ENCODE peak calls at places on chromosome X, in nine cellular contexts. S, H, A, B, X, J, U, M and N are unnamed samples.

GRCh38 chrX:134416106-134416505 is 43.9 kb upstream of the HPRT1 start:
- DNase-seq in A (no peak), B (no peak), X (no peak), U (no peak), H (no peak), S (no peak), J (no peak), M (no peak), N (no peak)

GRCh38 chrX:15943393-15943792 is 88.8 kb upstream of the AP1S2 start:
- DNase-seq in S (no peak), B (no peak), H (no peak), M (no peak), X (no peak), J (no peak), A (no peak), U (no peak), N (no peak)

GRCh38 chrX:136183917-136184316 is 36.6 kb downstream of the FHL1 start:
- DNase-seq in M (no peak), X (no peak), A (no peak), U (no peak), S (peak; percentile 65), B (no peak), J (no peak), H (no peak), N (no peak)

GRCh38 chrX:155026420-155026726 is 271 bp upstream of the FUNDC2 start:
- DNase-seq in J (no peak), M (no peak), H (no peak), A (no peak), X (no peak), S (no peak), B (no peak), U (no peak), N (no peak)

GRCh38 chrX:38807873-38808272 is 6.6 kb downstream of the MID1IP1 start:
- DNase-seq in J (no peak), X (peak; percentile 20), A (no peak), S (no peak), M (no peak), H (no peak), U (no peak), B (no peak), N (no peak)

GRCh38 chrX:115399306-115399705 is 109.8 kb downstream of the LUZP4 start:
- DNase-seq in A (no peak), J (no peak), X (no peak), B (no peak), M (no peak), H (no peak), S (no peak), U (no peak), N (no peak)

GRCh38 chrX:3066555-3066954 is 25.3 kb downstream of the ARSF start:
- DNase-seq in H (no peak), B (peak; percentile 25), A (no peak), S (no peak), M (no peak), J (no peak), X (no peak), U (peak; percentile 44), N (no peak)

GRCh38 chrX:85503258-85504158 is 124.0 kb upstream of the POF1B start:
- DNase-seq in B (no peak), X (no peak), S (no peak), U (no peak), H (no peak), A (no peak), M (no peak), J (no peak), N (no peak)

GRCh38 chrX:108019382-108019857 is 25.4 kb upstream of the VSIG1 start:
- DNase-seq in H (no peak), M (no peak), A (no peak), U (no peak), J (no peak), X (no peak), B (no peak), S (no peak), N (no peak)

GRCh38 chrX:76893930-76894329 is 466.4 kb downstream of the MAGEE1 start:
- DNase-seq in H (no peak), B (no peak), X (no peak), J (no peak), S (no peak), U (no peak), M (no peak), A (no peak), N (no peak)

GRCh38 chrX:45258741-45259402 is 58.2 kb upstream of the DIPK2B start:
- DNase-seq in X (no peak), B (no peak), M (no peak), A (no peak), H (no peak), J (peak; percentile 53), S (no peak), U (no peak), N (no peak)

GRCh38 chrX:136162827-136163427 is 15.6 kb downstream of the FHL1 start:
- DNase-seq in X (no peak), H (peak; percentile 64), S (peak; percentile 59), J (peak; percentile 61), M (no peak), U (peak; percentile 57), A (no peak), B (peak; percentile 55), N (peak; percentile 28)

GRCh38 chrX:23964177-23964576 is 56.4 kb downstream of the CXorf58 start:
- DNase-seq in H (no peak), J (no peak), A (no peak), S (no peak), M (peak; percentile 57), B (no peak), U (no peak), X (no peak), N (no peak)

GRCh38 chrX:23954396-23954795 is 46.6 kb downstream of the CXorf58 start:
- DNase-seq in J (no peak), U (no peak), X (no peak), B (no peak), S (no peak), A (no peak), M (no peak), H (no peak), N (no peak)

GRCh38 chrX:23953908-23954269 is 46.1 kb downstream of the CXorf58 start:
- DNase-seq in A (no peak), S (no peak), B (no peak), J (no peak), H (no peak), X (no peak), M (peak; percentile 27), U (no peak), N (no peak)

GRCh38 chrX:23959781-23960180 is 52.0 kb downstream of the CXorf58 start:
- DNase-seq in M (no peak), S (no peak), H (no peak), A (no peak), J (no peak), U (no peak), B (no peak), X (no peak), N (no peak)
- TF ChIP-seq CTCF in M (no peak), S (no peak), H (no peak), A (no peak), J (no peak), U (no peak), B (no peak), X (no peak), N (no peak)

GRCh38 chrX:63754141-63754859 is 30.7 kb downstream of the ARHGEF9 start:
- DNase-seq in X (no peak), J (no peak), H (peak; percentile 54), A (no peak), S (peak; percentile 16), U (peak; percentile 31), M (no peak), B (peak; percentile 7), N (no peak)

GRCh38 chrX:63754860-63755579 is 30.0 kb downstream of the ARHGEF9 start:
- DNase-seq in J (peak; percentile 90), S (peak; percentile 94), M (peak; percentile 97), H (peak; percentile 87), U (peak; percentile 89), B (peak; percentile 92), X (peak; percentile 74), A (peak; percentile 89), N (peak; percentile 77)

GRCh38 chrX:63750846-63751245 is 34.2 kb downstream of the ARHGEF9 start:
- DNase-seq in X (no peak), B (no peak), S (no peak), J (no peak), U (no peak), M (no peak), H (no peak), A (no peak), N (no peak)

GRCh38 chrX:63747331-63747730 is 37.7 kb downstream of the ARHGEF9 start:
- DNase-seq in M (no peak), S (peak; percentile 43), H (no peak), U (no peak), B (no peak), X (peak; percentile 25), A (no peak), J (no peak), N (no peak)

GRCh38 chrX:63751481-63751880 is 33.5 kb downstream of the ARHGEF9 start:
- DNase-seq in U (no peak), B (no peak), S (no peak), H (no peak), A (no peak), M (no peak), X (no peak), J (no peak), N (no peak)
- TF ChIP-seq CTCF in U (no peak), B (no peak), S (no peak), H (no peak), A (no peak), M (no peak), X (no peak), J (no peak), N (no peak)

DNA sequence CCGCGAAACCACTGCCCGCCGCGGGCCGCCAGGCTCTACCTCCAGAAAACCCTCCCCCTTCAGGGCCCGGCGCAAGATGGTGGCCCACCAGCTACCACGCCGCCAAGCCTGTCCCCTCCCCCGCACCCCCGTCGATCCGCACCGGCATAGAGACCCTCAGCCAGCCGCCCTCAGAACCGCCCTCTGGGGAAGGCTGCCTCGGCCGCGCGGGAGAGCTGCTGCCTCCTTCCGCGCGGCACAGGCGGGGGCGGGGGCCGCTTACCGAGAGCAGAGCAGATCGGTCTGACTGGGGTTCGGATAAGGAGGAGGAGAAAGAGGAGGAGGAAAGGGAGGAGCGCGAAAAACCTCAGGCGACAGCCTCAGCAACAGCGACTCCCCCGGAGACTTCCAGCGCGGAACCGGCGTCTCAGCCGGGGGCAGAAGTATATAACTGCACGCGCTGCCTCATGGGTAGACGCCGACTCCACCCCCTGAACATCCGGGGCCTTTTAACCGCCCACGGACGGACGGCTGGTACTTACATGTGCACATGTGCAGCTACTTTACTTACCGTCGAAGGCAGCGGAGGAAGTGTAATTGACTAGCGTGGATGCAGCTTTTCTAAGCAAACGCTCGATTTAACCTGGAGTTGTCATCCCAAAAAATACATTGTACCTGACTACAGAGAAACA is at the start of gene ZNF280C:
- DNase-seq in X (peak; percentile 56), B (peak; percentile 92), H (peak; percentile 84), A (peak; percentile 90), S (peak; percentile 93), M (peak; percentile 95), J (peak; percentile 87), U (peak; percentile 84), N (peak; percentile 87)
- TF ChIP-seq CTCF in X (peak; percentile 42), B (peak; percentile 30), H (no peak), A (no peak), S (peak; percentile 39), M (peak; percentile 36), J (no peak), U (peak; percentile 29), N (no peak)

DNA sequence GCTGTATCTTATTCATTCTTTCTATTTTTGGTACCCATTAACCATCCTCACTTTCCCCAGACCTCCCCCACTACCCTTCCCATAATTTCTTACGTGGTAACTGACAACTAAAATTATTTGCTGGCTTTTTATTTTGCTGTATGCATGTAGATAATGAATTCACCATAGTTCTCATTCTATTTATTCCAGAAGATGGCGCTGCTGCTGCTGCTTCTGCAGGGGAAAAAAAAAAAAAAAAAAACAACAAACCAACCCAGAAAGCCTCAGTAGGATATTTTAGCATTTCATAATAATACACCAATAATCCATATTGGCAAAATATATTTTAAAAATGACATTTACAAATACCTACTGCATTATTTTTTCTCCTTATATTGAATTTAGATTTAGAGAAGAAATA is 416.6 kb upstream of the MAGEB18 start:
- DNase-seq in A (no peak), U (no peak), B (peak; percentile 11), S (peak; percentile 30), J (no peak), H (no peak), X (no peak), M (no peak), N (no peak)
- TF ChIP-seq CTCF in A (no peak), U (peak; percentile 40), B (peak; percentile 47), S (peak; percentile 39), J (no peak), H (peak; percentile 15), X (no peak), M (peak; percentile 28), N (no peak)